ENCODE peak calls at places on chromosomes 12 and 14, in ten cellular contexts. H, J, E, G, C, M, L, T, A and V are unnamed samples.
A peak's percentile ranks its signal among the peaks of the same experiment; 100 is the strongest.

GRCh38 chr14:104745431-104745830 is 7.5 kb upstream of the SIVA1 start:
- DNase-seq in L (no peak), H (no peak), A (no peak), G (no peak), J (no peak), C (no peak), T (no peak), M (no peak), E (no peak), V (no peak)

GRCh38 chr12:79409562-79409961 is 281.2 kb downstream of the PAWR start:
- DNase-seq in C (no peak), T (no peak), A (no peak), E (peak; percentile 95), M (peak; percentile 69), H (peak; percentile 95), G (no peak), J (peak; percentile 59), L (no peak), V (no peak)

GRCh38 chr12:62601765-62602444 is 135.3 kb downstream of the MON2 start:
- DNase-seq in C (no peak), G (no peak), H (no peak), J (no peak), M (no peak), E (no peak), L (no peak), T (no peak), A (no peak), V (no peak)

GRCh38 chr14:21192447-21192822 is 36.6 kb upstream of the OR5AU1 start:
- DNase-seq in E (no peak), L (no peak), J (no peak), A (no peak), C (no peak), G (no peak), T (no peak), H (no peak), M (no peak), V (no peak)

GRCh38 chr12:6871052-6871957 is 1.8 kb downstream of the SPSB2 start:
- DNase-seq in G (no peak), L (no peak), M (no peak), J (peak; percentile 20), A (no peak), E (peak; percentile 21), H (peak; percentile 52), T (no peak), C (no peak), V (no peak)

GRCh38 chr14:79442776-79443175 is 768.5 kb downstream of the DIO2 start:
- DNase-seq in T (no peak), G (no peak), J (no peak), C (no peak), L (no peak), E (no peak), H (peak; percentile 24), M (no peak), A (no peak), V (no peak)

GRCh38 chr14:95046711-95047681 is 110.3 kb downstream of the DICER1 start:
- DNase-seq in C (no peak), L (no peak), G (no peak), E (no peak), T (no peak), H (peak; percentile 3), M (no peak), J (peak; percentile 3), A (no peak), V (no peak)

GRCh38 chr12:38954119-38954746 is 48.8 kb upstream of the CPNE8 start:
- DNase-seq in J (no peak), T (no peak), M (no peak), C (no peak), E (no peak), H (no peak), L (no peak), A (no peak), G (no peak), V (no peak)

GRCh38 chr12:116497051-116497529 is 62.1 kb upstream of the MAP1LC3B2 start:
- DNase-seq in C (no peak), G (no peak), E (no peak), A (no peak), H (no peak), L (no peak), J (no peak), M (no peak), T (no peak), V (no peak)

GRCh38 chr12:4745249-4745648 is 25.0 kb downstream of the GALNT8 start:
- DNase-seq in L (no peak), E (no peak), H (no peak), J (no peak), C (no peak), A (no peak), T (no peak), M (no peak), G (no peak), V (no peak)

GRCh38 chr14:85273099-85273677 is 256.8 kb upstream of the FLRT2 start:
- DNase-seq in T (no peak), C (peak; percentile 36), H (no peak), A (no peak), G (no peak), E (peak; percentile 8), J (no peak), M (no peak), L (no peak), V (no peak)

GRCh38 chr14:59297070-59297766 is 108.8 kb downstream of the DAAM1 start:
- DNase-seq in E (peak; percentile 50), L (no peak), G (no peak), T (no peak), C (no peak), J (no peak), H (peak; percentile 52), A (no peak), M (no peak), V (no peak)

GRCh38 chr14:20706657-20707355 is 18.2 kb downstream of the ANG start:
- DNase-seq in G (no peak), A (no peak), E (peak; percentile 70), C (no peak), H (peak; percentile 9), L (no peak), M (no peak), T (no peak), J (no peak), V (no peak)

GRCh38 chr12:106767206-106767605 is 7.3 kb upstream of the RIC8B start:
- DNase-seq in C (no peak), G (no peak), A (no peak), M (no peak), J (no peak), T (no peak), L (no peak), H (no peak), E (no peak), V (no peak)

GRCh38 chr14:74402264-74403251 is 23.5 kb downstream of the SYNDIG1L start:
- DNase-seq in J (no peak), T (no peak), M (no peak), E (no peak), L (peak; percentile 40), H (no peak), A (no peak), G (no peak), C (no peak), V (no peak)

GRCh38 chr12:132622437-132623071 is 4.0 kb downstream of the P2RX2 start:
- DNase-seq in A (no peak), E (peak; percentile 87), T (no peak), L (no peak), J (peak; percentile 84), M (no peak), G (no peak), C (no peak), H (peak; percentile 72), V (no peak)

GRCh38 chr12:5965950-5966383 is 20.9 kb upstream of the ANO2 start:
- DNase-seq in C (peak; percentile 45), H (peak; percentile 57), A (peak; percentile 39), J (peak; percentile 56), G (no peak), M (peak; percentile 20), E (peak; percentile 59), T (peak; percentile 31), L (no peak), V (peak; percentile 24)

GRCh38 chr14:89973234-89973823 is 17.6 kb downstream of the TDP1 start:
- DNase-seq in C (peak; percentile 85), T (peak; percentile 24), M (no peak), H (peak; percentile 77), L (no peak), G (peak; percentile 6), A (peak; percentile 58), E (peak; percentile 82), J (peak; percentile 76), V (peak; percentile 34)

GRCh38 chr14:36057452-36058142 is 118.9 kb downstream of the PTCSC3 start:
- DNase-seq in J (no peak), G (no peak), E (peak; percentile 5), A (peak; percentile 72), M (peak; percentile 69), T (peak; percentile 24), H (peak; percentile 1), C (no peak), L (no peak), V (peak; percentile 99)

GRCh38 chr12:66883545-66883944 is 204.7 kb upstream of the GRIP1 start:
- DNase-seq in E (no peak), A (no peak), J (no peak), M (no peak), G (no peak), H (no peak), T (no peak), L (no peak), C (no peak), V (no peak)

GRCh38 chr12:91902860-91903683 is 242.6 kb downstream of the BTG1 start:
- DNase-seq in J (peak; percentile 42), C (no peak), H (peak; percentile 61), G (no peak), A (no peak), E (no peak), M (peak; percentile 20), L (no peak), T (no peak), V (no peak)

GRCh38 chr12:109065154-109065852 is 12.9 kb downstream of the USP30 start:
- DNase-seq in G (no peak), C (no peak), M (no peak), A (no peak), E (no peak), H (no peak), L (no peak), J (no peak), T (no peak), V (no peak)

GRCh38 chr12:107976331-107976730 is 152.8 kb upstream of the WSCD2 start:
- DNase-seq in J (no peak), G (no peak), E (no peak), L (no peak), H (no peak), A (no peak), T (no peak), C (no peak), M (no peak), V (no peak)

GRCh38 chr14:30069536-30069935 is 141.9 kb upstream of the PRKD1 start:
- DNase-seq in H (peak; percentile 27), M (no peak), C (no peak), T (no peak), G (no peak), A (no peak), E (peak; percentile 21), L (no peak), J (no peak), V (no peak)

GRCh38 chr14:73787760-73788508 is 63.7 kb upstream of the PTGR2 start:
- DNase-seq in T (no peak), L (no peak), G (peak; percentile 9), C (no peak), A (no peak), J (peak; percentile 76), M (no peak), E (peak; percentile 60), H (peak; percentile 40), V (no peak)

GRCh38 chr14:69693823-69694729 is 72.9 kb upstream of the SRSF5 start:
- DNase-seq in J (no peak), A (no peak), C (no peak), H (no peak), G (no peak), E (no peak), T (peak; percentile 54), L (no peak), M (no peak), V (peak; percentile 87)

GRCh38 chr14:65069874-65070709 is 32.2 kb downstream of the MAX start:
- DNase-seq in T (peak; percentile 87), A (peak; percentile 72), E (no peak), J (no peak), C (no peak), M (no peak), H (no peak), L (no peak), G (no peak), V (peak; percentile 92)